ENCODE peak calls at places on chromosome 5, in five cellular contexts. R is GM12878, E is A549, O is K562, H is HepG2. D is an unnamed sample.

GRCh38 chr5:135008981-135009735 is 24.9 kb downstream of the PITX1 start:
- DNase-seq in R (no peak), H (no peak), O (no peak), E (no peak), D (no peak)

GRCh38 chr5:91136271-91136670 is 246.8 kb downstream of the ARRDC3 start:
- DNase-seq in H (no peak), O (no peak), R (no peak), E (no peak), D (no peak)

GRCh38 chr5:26192496-26192895 is 845.9 kb downstream of the CDH9 start:
- DNase-seq in O (no peak), R (no peak), H (no peak), E (peak), D (no peak)

GRCh38 chr5:180704362-180704761 is 35.5 kb downstream of the OR2Y1 start:
- DNase-seq in E (no peak), H (peak), R (no peak), O (peak), D (no peak)

GRCh38 chr5:150376799-150377771 is 19.6 kb downstream of the TCOF1 start:
- DNase-seq in E (no peak), R (no peak), O (no peak), H (no peak), D (no peak)

GRCh38 chr5:130514984-130515690 is 610.9 kb downstream of the CHSY3 start:
- DNase-seq in O (no peak), E (no peak), R (no peak), H (no peak), D (no peak)

GRCh38 chr5:180330810-180331646 is 22.1 kb downstream of the GFPT2 start:
- DNase-seq in H (peak), O (no peak), E (peak), R (no peak), D (peak)

GRCh38 chr5:140565024-140565779 is 574 bp downstream of the SLC35A4 start:
- DNase-seq in O (no peak), R (no peak), H (no peak), E (no peak), D (no peak)

GRCh38 chr5:165157209-165157608 is 1651.8 kb downstream of the MAT2B start:
- DNase-seq in O (no peak), H (no peak), E (no peak), R (no peak), D (no peak)

GRCh38 chr5:119954106-119954505 is 324.7 kb downstream of the FAM170A start:
- DNase-seq in E (no peak), O (no peak), H (no peak), R (no peak), D (no peak)

GRCh38 chr5:156020650-156021049 is 306.3 kb upstream of the SGCD start:
- DNase-seq in O (no peak), H (no peak), R (no peak), E (no peak), D (no peak)

GRCh38 chr5:36367524-36367923 is 65.8 kb upstream of the RANBP3L start:
- DNase-seq in H (no peak), E (no peak), R (no peak), O (no peak), D (no peak)

GRCh38 chr5:10173716-10174115 is 76.0 kb downstream of the ATPSCKMT start:
- DNase-seq in E (no peak), R (no peak), H (no peak), O (no peak), D (peak)

GRCh38 chr5:179278546-179278945 is 66.7 kb downstream of the ADAMTS2 start:
- DNase-seq in E (no peak), O (no peak), R (no peak), H (no peak), D (no peak)

GRCh38 chr5:100790170-100790665 is 112.9 kb downstream of the ST8SIA4 start:
- DNase-seq in H (no peak), E (no peak), R (no peak), O (no peak), D (peak)

GRCh38 chr5:172505840-172506638 is 51.7 kb upstream of the SH3PXD2B start:
- DNase-seq in H (no peak), E (no peak), O (no peak), R (no peak), D (no peak)

GRCh38 chr5:1106385-1107166 is 5.3 kb downstream of the SLC12A7 start:
- DNase-seq in H (peak), O (no peak), R (no peak), E (no peak), D (no peak)

GRCh38 chr5:111117149-111117548 is 25.0 kb downstream of the WDR36 start:
- DNase-seq in O (no peak), R (no peak), H (no peak), E (no peak), D (no peak)

GRCh38 chr5:9977070-9977469 is 272.6 kb downstream of the ATPSCKMT start:
- DNase-seq in R (no peak), H (no peak), O (no peak), E (no peak), D (no peak)

GRCh38 chr5:151037561-151038291 is 17.3 kb downstream of the GPX3 start:
- DNase-seq in E (no peak), R (no peak), O (no peak), H (peak), D (no peak)

GRCh38 chr5:124418390-124418789 is 328.0 kb downstream of the ZNF608 start:
- DNase-seq in R (no peak), H (no peak), E (no peak), O (no peak), D (no peak)

GRCh38 chr5:112012112-112012511 is 255.1 kb upstream of the NREP start:
- DNase-seq in O (no peak), R (no peak), H (no peak), E (no peak), D (no peak)

GRCh38 chr5:113199122-113199905 is 222.7 kb downstream of the DCP2 start:
- DNase-seq in O (no peak), E (no peak), H (no peak), R (no peak), D (peak)

GRCh38 chr5:103785569-103785968 is 223.0 kb upstream of the NUDT12 start:
- DNase-seq in O (no peak), H (no peak), E (no peak), R (no peak), D (no peak)

GRCh38 chr5:72598461-72599433 is 91.5 kb upstream of the ZNF366 start:
- DNase-seq in E (no peak), R (no peak), H (peak), O (no peak), D (peak)

GRCh38 chr5:114208120-114208519 is 153.8 kb upstream of the KCNN2 start:
- DNase-seq in R (no peak), H (no peak), O (no peak), E (no peak), D (no peak)

GRCh38 chr5:176618783-176619182 is 8.8 kb upstream of the GPRIN1 start:
- DNase-seq in H (no peak), R (no peak), E (no peak), O (no peak), D (no peak)

GRCh38 chr5:5017827-5018559 is 122.1 kb upstream of the ADAMTS16 start:
- DNase-seq in O (no peak), E (peak), H (no peak), R (no peak), D (no peak)

GRCh38 chr5:107522456-107522855 is 148.3 kb downstream of the EFNA5 start:
- DNase-seq in H (no peak), R (no peak), E (no peak), O (no peak), D (no peak)

GRCh38 chr5:143851383-143851782 is 39.4 kb downstream of the HMHB1 start:
- DNase-seq in O (no peak), E (no peak), R (no peak), H (no peak), D (no peak)

GRCh38 chr5:151048526-151048925 is 28.1 kb downstream of the GPX3 start:
- DNase-seq in E (no peak), H (no peak), O (no peak), R (no peak), D (no peak)

GRCh38 chr5:31196309-31196708 is 2.8 kb downstream of the CDH6 start:
- DNase-seq in R (no peak), O (no peak), H (peak), E (no peak), D (peak)

GRCh38 chr5:55451976-55452375 is 82.8 kb downstream of the PLPP1 start:
- DNase-seq in R (no peak), H (no peak), O (no peak), E (no peak), D (no peak)

GRCh38 chr5:135930029-135930948 is 24.5 kb downstream of the LECT2 start:
- DNase-seq in O (no peak), E (peak), R (no peak), H (peak), D (no peak)

GRCh38 chr5:91521313-91521712 is 138.2 kb upstream of the ARRDC3 start:
- DNase-seq in E (no peak), H (no peak), O (no peak), R (no peak), D (no peak)

GRCh38 chr5:67998709-67999251 is 216.8 kb upstream of the PIK3R1 start:
- DNase-seq in O (no peak), H (no peak), R (no peak), E (no peak), D (no peak)

GRCh38 chr5:96013254-96013653 is 51.6 kb upstream of the ELL2 start:
- DNase-seq in E (no peak), H (no peak), O (no peak), R (no peak), D (no peak)

GRCh38 chr5:82595083-82595482 is 316.9 kb upstream of the RPS23 start:
- DNase-seq in H (no peak), R (no peak), E (no peak), O (no peak), D (no peak)

GRCh38 chr5:33470544-33470943 is 29.8 kb downstream of the TARS1 start:
- DNase-seq in E (peak), O (no peak), R (no peak), H (peak), D (peak)

GRCh38 chr5:179312557-179313235 is 32.6 kb downstream of the ADAMTS2 start:
- DNase-seq in E (no peak), O (no peak), H (no peak), R (no peak), D (no peak)

GRCh38 chr5:6704361-6704851 is 8.8 kb upstream of the TENT4A start:
- DNase-seq in O (no peak), H (no peak), E (no peak), R (no peak), D (peak)
- TF ChIP-seq MYC in O (no peak), H (no peak), E (no peak), R (no peak), D (no peak)

GRCh38 chr5:132767150-132767549 is 9.9 kb downstream of the SEPTIN8 start:
- DNase-seq in O (no peak), R (no peak), H (no peak), E (no peak), D (no peak)
- TF ChIP-seq MYC in O (no peak), R (no peak), H (no peak), E (no peak), D (no peak)

GRCh38 chr5:97839338-97840081 is 656.5 kb upstream of the RIOK2 start:
- DNase-seq in H (no peak), O (no peak), R (no peak), E (no peak), D (no peak)
- TF ChIP-seq MYC in H (no peak), O (no peak), R (no peak), E (no peak), D (no peak)

GRCh38 chr5:127804886-127805426 is 101.8 kb downstream of the CCDC192 start:
- DNase-seq in O (no peak), H (no peak), E (no peak), R (no peak), D (no peak)
- TF ChIP-seq MYC in O (no peak), H (no peak), E (no peak), R (no peak), D (no peak)